ENCODE peak calls at places on chromosomes 4 and X, in six cellular contexts. C is HCT116, Y is Peyer's patch, T is spleen, D is esophagus muscularis mucosa, R is A549. H is an unnamed sample.

GRCh38 chr4:101356928-101357327 is 9.6 kb upstream of the PPP3CA start:
- DNase-seq in R (peak), D (no peak), T (no peak), Y (no peak), C (peak), H (peak)

GRCh38 chrX:118654331-118654730 is 73.1 kb upstream of the IL13RA1 start:
- DNase-seq in Y (no peak), C (no peak), D (no peak), T (no peak), R (no peak), H (no peak)

GRCh38 chrX:87636533-87636932 is 118.9 kb downstream of the KLHL4 start:
- DNase-seq in T (no peak), D (no peak), Y (no peak), R (no peak), C (no peak), H (no peak)

GRCh38 chr4:151484396-151485102 is 75.6 kb downstream of the FHIP1A start:
- DNase-seq in C (peak), R (peak), Y (no peak), T (no peak), D (no peak), H (no peak)

GRCh38 chr4:1041147-1041935 is 29.9 kb downstream of the FGFRL1 start:
- DNase-seq in T (no peak), D (no peak), Y (no peak), R (peak), C (no peak), H (no peak)

GRCh38 chr4:102514298-102514964 is 13.3 kb downstream of the NFKB1 start:
- DNase-seq in R (no peak), T (no peak), Y (no peak), D (no peak), C (no peak), H (no peak)

GRCh38 chr4:182074139-182074538 is 169.1 kb upstream of the TENM3 start:
- DNase-seq in C (no peak), R (no peak), Y (no peak), T (no peak), D (no peak), H (no peak)

GRCh38 chrX:12970691-12971202 is 4.2 kb upstream of the TMSB4X start:
- DNase-seq in C (no peak), Y (no peak), R (no peak), D (no peak), T (peak), H (peak)

GRCh38 chr4:30875659-30876269 is 155.6 kb downstream of the PCDH7 start:
- DNase-seq in D (no peak), R (no peak), C (no peak), T (no peak), Y (no peak), H (no peak)

GRCh38 chr4:153209410-153209809 is 5.2 kb downstream of the TRIM2 start:
- DNase-seq in D (no peak), T (no peak), Y (no peak), R (no peak), C (no peak), H (no peak)

GRCh38 chr4:47075241-47075640 is 43.9 kb downstream of the GABRB1 start:
- DNase-seq in R (no peak), D (no peak), C (no peak), T (no peak), Y (no peak), H (no peak)

GRCh38 chrX:149453030-149453429 is 52.1 kb downstream of the IDS start:
- DNase-seq in T (no peak), C (peak), Y (no peak), D (no peak), R (peak), H (no peak)

DNA sequence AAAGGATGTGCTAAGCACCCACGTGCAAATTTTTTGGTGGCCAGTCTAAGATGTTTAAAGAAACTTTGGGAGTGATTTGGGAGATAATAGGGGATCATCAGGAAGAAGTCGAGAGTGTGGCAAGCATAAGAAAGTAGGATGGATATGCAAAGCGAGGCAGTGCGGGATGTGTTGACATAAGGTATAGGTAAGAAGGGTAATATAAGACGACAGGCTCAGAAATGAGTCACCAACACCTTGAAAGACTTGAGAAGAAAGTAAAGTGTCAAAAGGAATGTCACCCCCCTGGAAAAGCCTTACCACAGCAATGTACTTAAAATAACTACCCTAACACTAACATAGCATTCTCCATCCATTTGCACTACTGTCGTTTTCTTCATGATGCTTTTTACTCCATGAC is 69.8 kb upstream of the BMP2K start:
- DNase-seq in D (no peak), T (no peak), C (no peak), R (no peak), Y (no peak), H (no peak)
- H3K27ac ChIP-seq in D (no peak), T (no peak), C (no peak), R (no peak), Y (no peak), H (no peak)

GRCh38 chr4:110196206-110196870 is 2.1 kb downstream of the ELOVL6 start:
- DNase-seq in R (peak), D (no peak), C (no peak), Y (peak), T (peak), H (peak)
- TF ChIP-seq POLR2A in R (peak), D (no peak), C (peak), Y (no peak), T (no peak), H (peak)

DNA sequence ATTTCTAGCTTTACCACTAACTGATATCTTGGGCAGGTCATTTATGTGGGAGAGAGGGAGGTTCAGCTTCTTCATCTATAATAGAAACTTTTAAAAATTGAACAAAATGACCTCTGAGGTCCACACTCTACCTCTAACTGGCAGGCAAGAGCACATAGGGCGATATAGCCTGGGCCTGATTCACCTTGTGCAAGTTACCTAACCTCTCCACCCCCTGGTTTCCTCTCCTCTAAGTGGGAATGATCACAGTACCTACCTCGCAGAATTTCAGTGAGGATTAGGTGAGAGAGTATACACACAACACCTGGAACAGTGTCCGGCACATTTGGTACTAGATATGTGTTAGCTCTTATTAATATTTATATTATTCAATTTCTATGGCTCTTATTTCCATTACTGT is 15.5 kb downstream of the KLB start:
- DNase-seq in T (no peak), R (no peak), Y (no peak), D (no peak), C (no peak), H (no peak)
- H3K27ac ChIP-seq in T (no peak), R (no peak), Y (no peak), D (no peak), C (no peak), H (peak)

DNA sequence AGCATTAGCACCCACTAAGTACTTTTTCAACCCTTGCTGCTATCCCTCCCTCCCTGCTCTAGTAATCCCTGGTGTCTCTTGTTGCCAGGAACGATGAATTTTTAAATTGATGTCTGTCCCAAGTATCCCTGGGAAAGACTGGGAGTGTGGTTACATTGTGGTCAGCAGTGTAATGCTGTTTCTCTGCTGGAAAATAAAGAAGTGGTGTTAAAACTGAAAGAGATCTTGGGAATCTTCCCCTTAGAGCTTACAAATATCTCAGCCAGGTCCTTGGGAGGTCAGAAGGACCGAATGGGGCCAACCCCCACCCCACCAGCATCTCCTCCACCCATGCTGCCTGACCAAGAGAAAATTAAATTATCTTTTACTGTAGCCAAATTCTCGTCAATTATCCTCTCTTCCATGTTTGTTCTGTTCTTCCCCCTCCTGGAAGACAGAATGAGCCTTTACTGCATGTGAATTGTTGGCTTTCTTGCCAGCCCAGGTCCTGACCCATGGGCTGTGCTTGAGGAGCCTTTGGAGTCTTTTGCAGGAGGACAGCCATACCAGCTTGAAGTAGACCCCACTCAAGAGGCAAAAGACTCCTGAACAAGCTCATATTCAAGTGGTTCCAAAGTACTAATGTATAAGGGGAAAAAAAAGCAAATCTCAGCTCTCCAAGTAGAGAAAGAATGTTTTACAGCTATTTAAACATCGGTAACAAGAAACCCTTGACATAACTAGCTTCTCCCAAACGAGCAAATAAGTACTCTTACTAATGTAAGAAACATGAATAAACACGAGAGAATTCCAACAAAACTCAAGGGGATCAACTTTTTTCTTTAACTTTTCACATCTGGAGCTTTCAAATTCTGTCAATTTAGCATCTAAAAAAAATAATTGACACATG is 174.8 kb upstream of the MXRA5 start:
- DNase-seq in Y (no peak), T (no peak), C (no peak), D (no peak), R (no peak), H (no peak)
- TF ChIP-seq POLR2A in Y (no peak), T (no peak), C (no peak), D (no peak), R (no peak), H (no peak)

H was measured in body of pancreas.